ENCODE peak calls at places on chromosomes 2 and 18, in five cellular contexts. T is heart left ventricle, V is osteoblast, A is IMR-90, Y is fibroblast of mammary gland. E is an unnamed sample.

GRCh38 chr2:193556766-193557470 is 1362.2 kb upstream of the TMEFF2 start:
- DNase-seq in T (no peak), V (no peak), A (no peak), Y (peak), E (no peak)

GRCh38 chr18:33761363-33761762 is 183.3 kb downstream of the ASXL3 start:
- DNase-seq in T (peak), V (no peak), A (peak), Y (peak), E (peak)

GRCh38 chr2:51237626-51238271 is 205.8 kb upstream of the NRXN1 start:
- DNase-seq in T (no peak), V (no peak), A (no peak), Y (no peak), E (no peak)

GRCh38 chr18:13813271-13813849 is 10.6 kb upstream of the MC5R start:
- DNase-seq in T (peak), V (peak), A (peak), Y (peak), E (peak)

GRCh38 chr2:1642066-1642861 is 102.1 kb downstream of the PXDN start:
- DNase-seq in T (no peak), V (peak), A (peak), Y (no peak), E (no peak)

GRCh38 chr2:232501331-232501771 is 13.7 kb upstream of the ECEL1 start:
- DNase-seq in T (no peak), V (no peak), A (no peak), Y (no peak), E (no peak)

GRCh38 chr2:7773362-7773973 is 856.3 kb downstream of the RNF144A start:
- DNase-seq in T (no peak), V (no peak), A (no peak), Y (peak), E (no peak)

GRCh38 chr2:182456784-182457183 is 29.9 kb upstream of the PDE1A start:
- DNase-seq in T (no peak), V (peak), A (peak), Y (peak), E (peak)

GRCh38 chr2:46828491-46829239 is 86.9 kb downstream of the MCFD2 start:
- DNase-seq in T (no peak), V (no peak), A (no peak), Y (no peak), E (no peak)

GRCh38 chr2:222959358-222959757 is 92.6 kb upstream of the KCNE4 start:
- DNase-seq in T (no peak), V (peak), A (peak), Y (peak), E (peak)

GRCh38 chr2:138373993-138374408 is 127.6 kb upstream of the SPOPL start:
- DNase-seq in T (no peak), V (peak), A (peak), Y (peak), E (peak)

GRCh38 chr2:100140582-100140981 is 1.8 kb downstream of the AFF3 start:
- DNase-seq in T (no peak), V (no peak), A (no peak), Y (no peak), E (no peak)

GRCh38 chr18:13318644-13319501 is 100.3 kb downstream of the LDLRAD4 start:
- DNase-seq in T (no peak), V (no peak), A (no peak), Y (no peak), E (no peak)

GRCh38 chr2:136136921-136137320 is 19.0 kb upstream of the CXCR4 start:
- DNase-seq in T (no peak), V (no peak), A (no peak), Y (no peak), E (no peak)

GRCh38 chr18:49647496-49648168 is 85.8 kb downstream of the LIPG start:
- DNase-seq in T (no peak), V (peak), A (peak), Y (peak), E (peak)

GRCh38 chr2:235113854-235114253 is 162.0 kb downstream of the SH3BP4 start:
- DNase-seq in T (no peak), V (no peak), A (no peak), Y (no peak), E (no peak)

GRCh38 chr2:235112365-235112764 is 160.5 kb downstream of the SH3BP4 start:
- DNase-seq in T (no peak), V (no peak), A (no peak), Y (no peak), E (no peak)

GRCh38 chr2:235116885-235117492 is 165.2 kb downstream of the SH3BP4 start:
- DNase-seq in T (no peak), V (no peak), A (peak), Y (peak), E (peak)
- TF ChIP-seq CTCF in T (peak), V (peak), A (peak), Y (peak), E (peak)

GRCh38 chr2:172674968-172675303 is 60.7 kb upstream of the RAPGEF4 start:
- DNase-seq in T (no peak), V (peak), A (no peak), Y (no peak), E (no peak)
- H3K4me3 ChIP-seq in T (no peak), V (no peak), A (no peak), Y (no peak), E (no peak)

GRCh38 chr2:120283649-120284048 is 31.0 kb downstream of the RALB start:
- DNase-seq in T (no peak), V (no peak), A (peak), Y (no peak), E (no peak)
- TF ChIP-seq CTCF in T (no peak), V (peak), A (peak), Y (peak), E (peak)

GRCh38 chr2:203715744-203716143 is 9.3 kb downstream of the CD28 start:
- DNase-seq in T (no peak), V (no peak), A (no peak), Y (no peak), E (no peak)

GRCh38 chr2:203711399-203711798 is 5.0 kb downstream of the CD28 start:
- DNase-seq in T (no peak), V (no peak), A (no peak), Y (no peak), E (no peak)

GRCh38 chr2:203713381-203713780 is 6.9 kb downstream of the CD28 start:
- DNase-seq in T (no peak), V (no peak), A (no peak), Y (no peak), E (no peak)

GRCh38 chr2:203710211-203710610 is 3.8 kb downstream of the CD28 start:
- DNase-seq in T (no peak), V (no peak), A (no peak), Y (no peak), E (no peak)

DNA sequence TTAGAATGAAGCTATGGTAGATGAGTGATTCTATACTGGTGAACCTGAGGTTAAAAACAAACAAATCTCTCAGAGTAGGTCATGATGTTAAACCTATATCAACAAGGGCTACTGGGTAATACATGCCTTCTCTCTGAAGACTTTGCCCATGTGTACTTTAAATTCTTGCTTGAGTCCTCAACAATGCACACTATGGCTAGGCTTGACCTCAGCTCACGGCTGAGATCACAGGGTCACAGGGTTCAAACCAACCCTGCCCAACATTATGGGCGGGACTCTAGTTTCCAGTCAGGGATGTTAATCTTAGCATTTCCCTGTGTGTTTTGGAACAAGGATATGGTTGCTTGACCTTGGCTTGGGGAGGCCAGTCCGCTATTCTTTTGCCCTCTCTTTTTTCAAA is 7.7 kb downstream of the CD28 start:
- DNase-seq in T (no peak), V (no peak), A (no peak), Y (no peak), E (no peak)
- H3K4me3 ChIP-seq in T (no peak), V (no peak), A (no peak), Y (no peak), E (no peak)

GRCh38 chr2:20627712-20628380 is 23.1 kb downstream of the HS1BP3 start:
- DNase-seq in T (peak), V (peak), A (no peak), Y (no peak), E (no peak)

GRCh38 chr2:20624884-20625485 is 25.9 kb downstream of the HS1BP3 start:
- DNase-seq in T (no peak), V (peak), A (no peak), Y (no peak), E (no peak)

GRCh38 chr2:20626698-20627471 is 24.0 kb downstream of the HS1BP3 start:
- DNase-seq in T (peak), V (peak), A (no peak), Y (no peak), E (no peak)

GRCh38 chr2:20625491-20625919 is 25.4 kb downstream of the HS1BP3 start:
- DNase-seq in T (no peak), V (peak), A (no peak), Y (no peak), E (no peak)

DNA sequence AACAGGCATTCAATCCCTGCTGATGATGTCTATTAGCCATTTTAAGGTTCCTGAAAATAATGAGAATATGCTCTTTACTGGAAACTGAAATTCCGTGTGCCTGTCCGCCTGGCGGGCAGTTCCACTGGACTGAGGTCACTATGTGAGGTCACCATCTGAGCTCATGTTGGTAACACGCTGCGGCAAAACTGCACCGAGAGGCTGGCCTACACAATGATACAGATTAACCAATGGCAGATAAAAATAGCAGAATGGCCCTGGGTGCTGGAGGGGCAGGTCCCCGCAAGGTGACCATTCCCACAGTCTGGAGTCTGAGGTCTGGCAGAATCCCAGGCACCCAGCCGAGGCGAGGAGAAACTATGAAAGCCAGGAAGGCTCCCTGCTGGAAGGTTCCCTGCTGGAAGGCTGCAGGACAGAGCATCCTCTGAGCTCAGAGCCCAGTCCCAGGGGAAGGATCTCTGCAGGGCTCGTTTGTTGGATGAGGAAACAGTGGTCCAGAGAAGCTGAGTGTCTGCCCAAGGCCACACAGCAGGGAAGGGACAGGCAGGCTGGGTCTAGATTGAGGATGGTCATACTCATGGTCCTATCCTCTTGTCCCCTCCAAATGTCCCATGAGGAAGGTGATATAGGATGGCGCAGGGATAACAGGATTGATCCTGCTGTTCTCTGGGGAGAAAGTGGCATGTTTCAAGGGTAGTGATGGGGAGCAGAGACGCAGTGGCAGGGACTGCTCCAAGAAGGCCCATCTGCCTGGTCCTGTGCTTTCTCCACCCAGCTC is 24.8 kb downstream of the HS1BP3 start:
- DNase-seq in T (peak), V (peak), A (no peak), Y (peak), E (no peak)
- TF ChIP-seq CTCF in T (peak), V (no peak), A (no peak), Y (no peak), E (no peak)

GRCh38 chr2:98828793-98829371 is 98.0 kb upstream of the MGAT4A start:
- DNase-seq in T (no peak), V (no peak), A (no peak), Y (no peak), E (no peak)
- H3K4me3 ChIP-seq in T (no peak), V (no peak), A (no peak), Y (no peak), E (no peak)

GRCh38 chr2:175366814-175367213 is 185.3 kb upstream of the ATP5MC3 start:
- DNase-seq in T (no peak), V (no peak), A (peak), Y (peak), E (peak)
- TF ChIP-seq CTCF in T (peak), V (peak), A (peak), Y (peak), E (peak)

DNA sequence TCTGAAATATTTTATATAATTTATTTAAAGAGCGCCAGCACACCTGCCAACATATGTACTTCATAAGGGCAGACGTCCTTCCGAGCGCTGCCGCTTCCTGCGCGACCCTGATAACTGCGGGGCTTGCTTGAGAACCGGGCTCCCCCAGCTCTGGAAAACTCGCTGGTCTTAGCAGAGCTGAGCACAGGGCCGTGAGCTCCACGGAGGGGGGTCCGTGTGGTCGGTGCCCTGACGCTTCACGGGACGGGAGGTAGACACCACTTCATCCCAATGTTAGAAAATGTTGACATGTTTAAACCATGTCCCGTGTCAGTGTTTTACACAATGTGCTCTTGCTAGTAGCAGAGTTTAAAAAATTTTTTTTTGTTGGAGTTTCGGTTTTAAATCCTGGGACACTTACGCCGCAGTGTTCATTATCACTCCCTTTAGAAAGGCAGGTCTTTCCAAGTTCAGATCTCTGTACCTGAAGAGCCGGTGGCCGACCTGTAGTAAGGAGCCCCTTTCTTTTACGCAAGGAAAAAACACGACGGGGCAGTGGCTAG is 1.6 kb downstream of the NFATC1 start:
- DNase-seq in T (no peak), V (peak), A (no peak), Y (no peak), E (no peak)
- H3K4me3 ChIP-seq in T (no peak), V (no peak), A (no peak), Y (no peak), E (no peak)

GRCh38 chr2:165470351-165470750 is 853 bp downstream of the CSRNP3 start:
- DNase-seq in T (no peak), V (no peak), A (no peak), Y (no peak), E (no peak)

GRCh38 chr2:165469417-165469816 is at the start of gene CSRNP3:
- DNase-seq in T (peak), V (peak), A (peak), Y (peak), E (peak)

GRCh38 chr2:165471349-165471975 is 2.0 kb downstream of the CSRNP3 start:
- DNase-seq in T (no peak), V (no peak), A (no peak), Y (no peak), E (no peak)

GRCh38 chr2:165466386-165466785 is 3.1 kb upstream of the CSRNP3 start:
- DNase-seq in T (no peak), V (no peak), A (no peak), Y (no peak), E (no peak)

GRCh38 chr2:165467921-165468320 is 1.6 kb upstream of the CSRNP3 start:
- DNase-seq in T (no peak), V (no peak), A (no peak), Y (no peak), E (no peak)
- TF ChIP-seq CTCF in T (no peak), V (no peak), A (no peak), Y (no peak), E (no peak)